ENCODE peak calls at places on chromosomes 2 and 18, in five cellular contexts. F is adrenal gland, P is A549, K is GM12891, T is stomach. I is an unnamed sample.

GRCh38 chr2:40406485-40407289 is 45.2 kb downstream of the SLC8A1 start:
- DNase-seq in F (no peak), K (no peak), P (no peak), T (no peak), I (no peak)

GRCh38 chr2:64488050-64488974 is 34.4 kb downstream of the LGALSL start:
- DNase-seq in P (peak; percentile 71), K (peak; percentile 44), F (peak; percentile 64), T (peak; percentile 75), I (peak; percentile 56)

GRCh38 chr18:10062292-10062940 is 148.6 kb downstream of the VAPA start:
- DNase-seq in F (no peak), T (no peak), K (no peak), P (no peak), I (no peak)

GRCh38 chr18:27057459-27058302 is 127.4 kb downstream of the CHST9 start:
- DNase-seq in P (no peak), T (no peak), K (no peak), F (no peak), I (no peak)

GRCh38 chr2:176561706-176562105 is 292.5 kb downstream of the MTX2 start:
- DNase-seq in T (no peak), F (no peak), K (no peak), P (peak; percentile 33), I (no peak)

GRCh38 chr18:77804382-77804781 is 554.7 kb downstream of the GALR1 start:
- DNase-seq in F (no peak), P (no peak), T (no peak), K (no peak), I (no peak)

GRCh38 chr2:25714740-25715139 is 41.4 kb upstream of the DTNB start:
- DNase-seq in K (no peak), F (no peak), T (no peak), P (peak; percentile 66), I (peak; percentile 38)

GRCh38 chr2:168140892-168141291 is 106.5 kb downstream of the STK39 start:
- DNase-seq in T (no peak), K (no peak), F (no peak), P (no peak), I (no peak)

GRCh38 chr18:13265901-13266207 is 47.3 kb downstream of the LDLRAD4 start:
- DNase-seq in T (no peak), F (no peak), K (no peak), P (no peak), I (no peak)

GRCh38 chr2:201930043-201930442 is 103.6 kb upstream of the FZD7 start:
- DNase-seq in P (no peak), K (no peak), T (no peak), F (no peak), I (no peak)

GRCh38 chr2:238225911-238226697 is 13.7 kb downstream of the HES6 start:
- DNase-seq in P (no peak), K (no peak), F (no peak), T (peak; percentile 62), I (no peak)

GRCh38 chr2:121599963-121600651 is 49.2 kb downstream of the CLASP1 start:
- DNase-seq in T (no peak), K (no peak), F (no peak), P (no peak), I (no peak)

GRCh38 chr18:23406271-23406787 is 46.8 kb upstream of the RIOK3 start:
- DNase-seq in K (no peak), T (no peak), F (peak; percentile 63), P (peak; percentile 57), I (no peak)

GRCh38 chr2:190649035-190649797 is at the start of gene NAB1:
- DNase-seq in K (peak; percentile 53), P (peak; percentile 52), T (peak; percentile 45), F (peak; percentile 48), I (no peak)

GRCh38 chr2:97742381-97742847 is 29.0 kb downstream of the ZAP70 start:
- DNase-seq in K (no peak), P (no peak), F (no peak), T (no peak), I (peak; percentile 36)

GRCh38 chr2:85668857-85669142 is 801 bp upstream of the SFTPB start:
- DNase-seq in P (no peak), T (no peak), K (no peak), F (no peak), I (no peak)

GRCh38 chr2:166361351-166362153 is 14.2 kb downstream of the SCN9A start:
- DNase-seq in F (no peak), K (no peak), T (no peak), P (peak; percentile 72), I (no peak)

GRCh38 chr18:5463390-5463789 is 80.4 kb downstream of the EPB41L3 start:
- DNase-seq in F (peak; percentile 62), K (no peak), T (no peak), P (no peak), I (no peak)

GRCh38 chr18:48621815-48622555 is 83.2 kb downstream of the CTIF start:
- DNase-seq in F (no peak), T (no peak), K (no peak), P (no peak), I (no peak)

GRCh38 chr2:187528042-187528441 is 26.2 kb downstream of the TFPI start:
- DNase-seq in T (no peak), F (no peak), K (no peak), P (no peak), I (no peak)

GRCh38 chr2:203533696-203534471 is 1.2 kb downstream of the RAPH1 start:
- DNase-seq in T (no peak), K (no peak), P (peak; percentile 27), F (no peak), I (no peak)

GRCh38 chr2:7825591-7826312 is 856.1 kb upstream of the ID2 start:
- DNase-seq in P (peak; percentile 80), K (no peak), T (no peak), F (no peak), I (no peak)

GRCh38 chr2:19299522-19299921 is 58.9 kb downstream of the OSR1 start:
- DNase-seq in K (no peak), T (no peak), P (no peak), F (no peak), I (no peak)

GRCh38 chr2:33340265-33340664 is 136.2 kb upstream of the RASGRP3 start:
- DNase-seq in K (no peak), F (peak; percentile 93), T (no peak), P (no peak), I (no peak)

GRCh38 chr2:111196435-111196834 is 75.7 kb downstream of the BCL2L11 start:
- DNase-seq in F (no peak), K (no peak), T (no peak), P (no peak), I (no peak)

GRCh38 chr2:223959688-223960087 is 2.4 kb downstream of the MRPL44 start:
- DNase-seq in P (no peak), F (no peak), K (no peak), T (no peak), I (no peak)

GRCh38 chr2:179686069-179686468 is 175.3 kb downstream of the ZNF385B start:
- DNase-seq in T (no peak), F (no peak), P (no peak), K (no peak), I (no peak)

GRCh38 chr2:191402966-191403565 is 157.9 kb downstream of the MYO1B start:
- DNase-seq in F (no peak), T (no peak), K (no peak), P (no peak), I (no peak)

GRCh38 chr2:47134386-47135090 is 20.6 kb downstream of the STPG4 start:
- DNase-seq in T (no peak), K (no peak), F (no peak), P (no peak), I (no peak)

GRCh38 chr2:215843579-215843978 is 169.8 kb downstream of the MREG start:
- DNase-seq in T (no peak), P (peak; percentile 37), F (peak; percentile 40), K (no peak), I (peak; percentile 71)

GRCh38 chr18:79784965-79785770 is 12.6 kb upstream of the KCNG2 start:
- DNase-seq in F (no peak), P (no peak), T (no peak), K (no peak), I (no peak)

GRCh38 chr2:239829326-239829725 is 195.8 kb downstream of the NDUFA10 start:
- DNase-seq in T (peak; percentile 14), P (no peak), K (no peak), F (no peak), I (no peak)
- TF ChIP-seq POLR2A in T (no peak), P (no peak), K (no peak), F (no peak), I (no peak)

GRCh38 chr18:35240664-35241522 is at the start of gene ZNF397:
- DNase-seq in T (peak; percentile 98), P (peak; percentile 94), F (peak; percentile 99), K (peak; percentile 80), I (peak; percentile 76)
- TF ChIP-seq POLR2A in T (no peak), P (peak; percentile 53), F (peak; percentile 94), K (peak; percentile 90), I (peak; percentile 59)

DNA sequence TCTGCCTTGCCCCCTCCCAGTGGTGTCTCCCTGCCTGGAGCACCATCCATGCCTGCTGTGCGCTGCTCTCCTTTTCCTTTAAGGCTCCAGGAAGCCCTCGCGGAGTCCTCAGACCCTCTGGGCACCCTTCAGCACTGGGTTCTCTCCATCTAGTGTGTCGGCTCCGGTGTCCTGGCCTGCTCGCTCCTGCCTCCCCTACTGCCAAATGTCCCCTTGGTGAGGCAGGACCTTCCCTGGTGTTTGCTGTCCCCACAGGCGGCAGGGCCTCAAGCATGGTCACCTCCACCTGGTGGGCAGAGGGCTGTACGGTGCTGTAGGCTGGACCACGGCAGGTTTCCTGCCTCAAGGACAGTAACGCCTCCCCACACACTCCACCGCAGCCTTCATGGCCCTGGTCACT is 90.2 kb downstream of the DGKD start:
- DNase-seq in F (no peak), K (no peak), P (no peak), T (no peak), I (no peak)
- TF ChIP-seq POLR2A in F (no peak), K (no peak), P (no peak), T (no peak), I (no peak)

GRCh38 chr18:28657836-28658410 is 481.0 kb upstream of the CDH2 start:
- DNase-seq in P (no peak), F (no peak), K (no peak), T (no peak), I (no peak)
- TF ChIP-seq POLR2A in P (no peak), F (no peak), K (no peak), T (no peak), I (no peak)

DNA sequence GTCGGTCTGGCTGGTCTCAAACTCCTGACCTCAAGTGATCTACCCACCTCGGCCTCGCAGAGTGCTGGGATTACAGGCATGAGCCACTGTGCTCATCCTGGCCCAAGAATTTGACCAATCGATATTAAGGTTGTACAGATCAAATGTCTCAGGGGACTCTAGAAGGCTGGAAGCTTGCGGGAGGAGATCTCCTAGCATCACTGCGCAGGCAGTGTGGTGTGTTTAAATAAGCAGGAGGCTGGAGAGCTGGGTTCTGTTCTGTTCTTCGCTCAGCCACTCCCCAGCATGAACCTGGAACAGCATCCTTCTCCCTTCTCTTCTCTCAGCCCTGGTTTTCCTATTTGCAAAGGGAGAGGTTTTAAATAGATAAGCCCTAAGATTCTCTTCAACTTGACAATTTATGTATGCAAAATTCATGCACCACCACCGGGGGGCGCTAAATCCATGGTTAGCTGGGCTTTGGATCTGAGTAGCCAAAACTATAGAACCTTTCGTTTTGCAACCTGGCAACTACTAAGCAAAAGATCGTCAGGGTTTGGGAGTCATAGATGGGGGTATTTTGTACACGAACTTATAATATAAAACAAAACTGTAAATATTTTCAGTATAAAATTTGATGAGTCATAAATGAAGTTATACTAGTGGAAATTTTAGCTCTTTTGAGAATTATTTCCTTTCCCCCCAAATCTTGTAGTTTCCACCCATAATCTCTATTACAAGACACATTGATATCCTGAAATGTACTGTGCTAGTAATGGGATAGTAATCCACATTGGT is 60.6 kb downstream of the SLC16A14 start:
- DNase-seq in T (peak; percentile 87), K (peak; percentile 34), F (peak; percentile 87), P (peak; percentile 66), I (peak; percentile 41)
- TF ChIP-seq POLR2A in T (no peak), K (no peak), F (no peak), P (no peak), I (no peak)

GRCh38 chr18:63309422-63309821 is 10.1 kb downstream of the BCL2 start:
- DNase-seq in T (no peak), F (no peak), P (no peak), K (no peak), I (no peak)
- TF ChIP-seq POLR2A in T (no peak), F (no peak), P (no peak), K (peak; percentile 13), I (no peak)